ENCODE peak calls at places on chromosomes 16 and 17, in ten cellular contexts. D, Q, B, S, Y, R, F, M, X and N are unnamed samples.
A peak's percentile ranks its signal among the peaks of the same experiment; 100 is the strongest.

GRCh38 chr16:4320030-4320429 is 4.2 kb downstream of the GLIS2 start:
- DNase-seq in D (no peak), Q (no peak), B (no peak), S (no peak), Y (no peak), R (no peak), F (no peak), M (peak; percentile 80), X (no peak), N (peak; percentile 91)

GRCh38 chr16:64269756-64270155 is 852.1 kb downstream of the CDH11 start:
- DNase-seq in D (no peak), Q (no peak), B (no peak), S (no peak), Y (no peak), R (no peak), F (no peak), M (no peak), X (no peak), N (no peak)

GRCh38 chr17:65196617-65197016 is 59.4 kb downstream of the RGS9 start:
- DNase-seq in D (no peak), Q (no peak), B (no peak), S (no peak), Y (no peak), R (no peak), F (no peak), M (no peak), X (no peak), N (no peak)

GRCh38 chr17:4899341-4900230 is at the start of gene C17orf107:
- DNase-seq in D (no peak), Q (peak; percentile 76), B (no peak), S (peak; percentile 91), Y (peak; percentile 56), R (peak; percentile 89), F (peak; percentile 94), M (peak; percentile 94), X (peak; percentile 82), N (peak; percentile 96)

GRCh38 chr16:5025171-5025632 is 8.5 kb downstream of the NAGPA start:
- DNase-seq in D (no peak), Q (no peak), B (no peak), S (peak; percentile 49), Y (peak; percentile 70), R (no peak), F (no peak), M (no peak), X (no peak), N (no peak)

GRCh38 chr17:6548578-6549330 is 7.6 kb downstream of the PITPNM3 start:
- DNase-seq in D (no peak), Q (no peak), B (peak; percentile 46), S (peak; percentile 29), Y (peak; percentile 87), R (no peak), F (peak; percentile 49), M (no peak), X (no peak), N (no peak)

GRCh38 chr17:73566905-73567782 is 77.1 kb downstream of the SDK2 start:
- DNase-seq in D (no peak), Q (no peak), B (no peak), S (no peak), Y (no peak), R (peak; percentile 50), F (peak; percentile 55), M (no peak), X (no peak), N (no peak)

GRCh38 chr16:2835638-2836493 is 5.8 kb downstream of the ZG16B start:
- DNase-seq in D (peak; percentile 99), Q (no peak), B (peak; percentile 93), S (peak; percentile 84), Y (peak; percentile 15), R (no peak), F (peak; percentile 77), M (no peak), X (no peak), N (peak; percentile 73)

GRCh38 chr17:77948690-77949114 is 9.8 kb upstream of the TNRC6C start:
- DNase-seq in D (no peak), Q (no peak), B (peak; percentile 48), S (no peak), Y (peak; percentile 58), R (no peak), F (peak; percentile 46), M (no peak), X (no peak), N (no peak)

GRCh38 chr16:17307501-17307900 is 163.3 kb downstream of the XYLT1 start:
- DNase-seq in D (no peak), Q (no peak), B (no peak), S (no peak), Y (no peak), R (no peak), F (no peak), M (no peak), X (no peak), N (no peak)

GRCh38 chr16:20806168-20807050 is at the start of the genes ERI2 and REXO5:
- DNase-seq in D (peak; percentile 89), Q (peak; percentile 90), B (peak; percentile 88), S (peak; percentile 93), Y (peak; percentile 96), R (peak; percentile 80), F (peak; percentile 94), M (peak; percentile 95), X (peak; percentile 88), N (peak; percentile 96)

GRCh38 chr17:45320931-45321461 is 4.2 kb upstream of the MAP3K14 start:
- DNase-seq in D (peak; percentile 98), Q (peak; percentile 45), B (peak; percentile 100), S (no peak), Y (no peak), R (no peak), F (no peak), M (no peak), X (no peak), N (no peak)

GRCh38 chr17:307295-307691 is 45.3 kb downstream of the RPH3AL start:
- DNase-seq in D (no peak), Q (no peak), B (no peak), S (no peak), Y (no peak), R (no peak), F (no peak), M (no peak), X (no peak), N (peak; percentile 29)
- H3K4me1 ChIP-seq in D (no peaks in the 10 kb centered on the region), Q (no peaks in the 10 kb centered on the region), B (no peaks in the 10 kb centered on the region), S (peaks cover 11% of the 10 kb centered on the region), Y (peaks cover 4% of the 10 kb centered on the region), R (no peaks in the 10 kb centered on the region), F (no peaks in the 10 kb centered on the region), M (peaks cover 10% of the 10 kb centered on the region), X (no peaks in the 10 kb centered on the region), N (no peaks in the 10 kb centered on the region)

GRCh38 chr16:69131167-69131748 is 1.1 kb downstream of the CHTF8 start:
- DNase-seq in D (no peak), Q (no peak), B (no peak), S (no peak), Y (peak; percentile 47), R (peak; percentile 48), F (peak; percentile 36), M (no peak), X (no peak), N (no peak)
- H3K27ac ChIP-seq in D (peak overlapping the region; percentile 56), Q (peak overlapping the region; percentile 77), B (peak overlapping the region; percentile 73), S (no peak overlapping the region), Y (peak overlapping the region; percentile 99), R (peak overlapping the region; percentile 94), F (peak overlapping the region; percentile 92), M (peak overlapping the region; percentile 94), X (peak overlapping the region; percentile 81), N (no peak overlapping the region)

GRCh38 chr16:19169081-19169639 is 1.1 kb downstream of the SYT17 start:
- DNase-seq in D (no peak), Q (no peak), B (no peak), S (no peak), Y (no peak), R (no peak), F (no peak), M (no peak), X (no peak), N (no peak)
- H3K4me3 ChIP-seq in D (peak overlapping the region; percentile 96), Q (peak overlapping the region; percentile 38), B (peak overlapping the region; percentile 79), S (peak overlapping the region; percentile 72), Y (peak overlapping the region; percentile 52), R (peak overlapping the region; percentile 76), F (peak overlapping the region; percentile 76), M (peak overlapping the region; percentile 55), X (no peak overlapping the region), N (no peak overlapping the region)

GRCh38 chr16:81629896-81630631 is 149.0 kb upstream of the PLCG2 start:
- DNase-seq in D (no peak), Q (no peak), B (no peak), S (no peak), Y (no peak), R (no peak), F (no peak), M (no peak), X (no peak), N (no peak)
- H3K4me1 ChIP-seq in D (peaks cover 48% of the 10 kb centered on the region), Q (peaks cover 14% of the 10 kb centered on the region), B (peaks cover 30% of the 10 kb centered on the region), S (peaks cover 39% of the 10 kb centered on the region), Y (peaks cover 42% of the 10 kb centered on the region), R (peaks cover 44% of the 10 kb centered on the region), F (peaks cover 37% of the 10 kb centered on the region), M (peaks cover 21% of the 10 kb centered on the region), X (no peaks in the 10 kb centered on the region), N (no peaks in the 10 kb centered on the region)

GRCh38 chr17:40600486-40601046 is 35.3 kb upstream of the CCR7 start:
- DNase-seq in D (peak; percentile 84), Q (no peak), B (no peak), S (no peak), Y (no peak), R (no peak), F (no peak), M (no peak), X (no peak), N (no peak)

GRCh38 chr17:40598928-40599627 is 33.8 kb upstream of the CCR7 start:
- DNase-seq in D (no peak), Q (peak; percentile 47), B (no peak), S (no peak), Y (no peak), R (peak; percentile 80), F (no peak), M (no peak), X (peak; percentile 32), N (no peak)

GRCh38 chr17:40597168-40598020 is 32.1 kb upstream of the CCR7 start:
- DNase-seq in D (no peak), Q (no peak), B (no peak), S (no peak), Y (no peak), R (no peak), F (no peak), M (no peak), X (no peak), N (no peak)

GRCh38 chr17:40598021-40598927 is 33.0 kb upstream of the CCR7 start:
- DNase-seq in D (no peak), Q (no peak), B (no peak), S (no peak), Y (no peak), R (peak; percentile 60), F (no peak), M (no peak), X (no peak), N (no peak)

GRCh38 chr17:40596261-40596919 is 31.1 kb upstream of the CCR7 start:
- DNase-seq in D (no peak), Q (no peak), B (no peak), S (no peak), Y (no peak), R (no peak), F (no peak), M (no peak), X (no peak), N (no peak)
- H3K27ac ChIP-seq in D (no peak overlapping the region), Q (no peak overlapping the region), B (no peak overlapping the region), S (no peak overlapping the region), Y (no peak overlapping the region), R (no peak overlapping the region), F (no peak overlapping the region), M (no peak overlapping the region), X (no peak overlapping the region), N (no peak overlapping the region)